ENCODE peak calls at places on chromosomes 12 and 14, in five cellular contexts. K, M, G, O and V are unnamed samples.
A peak's percentile ranks its signal among the peaks of the same experiment; 100 is the strongest.

GRCh38 chr12:104604995-104605675 is 148.4 kb downstream of the CHST11 start:
- DNase-seq in K (no peak), M (no peak), G (no peak), O (no peak), V (no peak)

GRCh38 chr14:96090441-96091148 is 51.4 kb downstream of the C14orf132 start:
- DNase-seq in K (no peak), M (no peak), G (no peak), O (no peak), V (no peak)

GRCh38 chr12:85016423-85016822 is 19.7 kb downstream of the TSPAN19 start:
- DNase-seq in K (no peak), M (peak; percentile 23), G (no peak), O (no peak), V (no peak)

GRCh38 chr12:114680498-114681148 is 3.4 kb downstream of the TBX3 start:
- DNase-seq in K (no peak), M (no peak), G (no peak), O (no peak), V (no peak)

GRCh38 chr14:55133416-55133815 is 4.4 kb downstream of the LGALS3 start:
- DNase-seq in K (no peak), M (no peak), G (no peak), O (no peak), V (no peak)

GRCh38 chr14:99808133-99808505 is 14.9 kb downstream of the EML1 start:
- DNase-seq in K (no peak), M (no peak), G (no peak), O (no peak), V (no peak)

GRCh38 chr12:113512568-113512967 is 40.9 kb upstream of the LHX5 start:
- DNase-seq in K (no peak), M (no peak), G (no peak), O (no peak), V (no peak)

GRCh38 chr12:57627504-57628279 is 5.3 kb downstream of the B4GALNT1 start:
- DNase-seq in K (no peak), M (no peak), G (no peak), O (no peak), V (no peak)

GRCh38 chr14:20400965-20401593 is 12.2 kb downstream of the TEP1 start:
- DNase-seq in K (no peak), M (peak; percentile 54), G (no peak), O (no peak), V (no peak)

GRCh38 chr14:90111895-90112534 is 50.2 kb downstream of the KCNK13 start:
- DNase-seq in K (no peak), M (peak; percentile 12), G (no peak), O (no peak), V (no peak)

GRCh38 chr12:94792690-94793089 is 142.3 kb upstream of the TMCC3 start:
- DNase-seq in K (no peak), M (no peak), G (no peak), O (no peak), V (peak; percentile 15)

GRCh38 chr14:55448146-55448614 is 7.8 kb upstream of the TBPL2 start:
- DNase-seq in K (no peak), M (no peak), G (no peak), O (no peak), V (peak; percentile 20)

GRCh38 chr14:53603994-53604393 is 352.6 kb downstream of the BMP4 start:
- DNase-seq in K (no peak), M (no peak), G (no peak), O (no peak), V (no peak)

GRCh38 chr12:124236651-124237050 is 58.2 kb upstream of the RFLNA start:
- DNase-seq in K (no peak), M (no peak), G (no peak), O (no peak), V (no peak)

GRCh38 chr12:107761502-107761904 is 566 bp upstream of the PRDM4 start:
- DNase-seq in K (no peak), M (no peak), G (no peak), O (no peak), V (peak; percentile 13)

GRCh38 chr12:72110814-72111615 is 161.2 kb upstream of the TRHDE start:
- DNase-seq in K (no peak), M (no peak), G (no peak), O (no peak), V (no peak)

GRCh38 chr14:102415671-102416070 is 52.9 kb downstream of the TECPR2 start:
- DNase-seq in K (no peak), M (no peak), G (no peak), O (no peak), V (no peak)

GRCh38 chr12:116880817-116881324 is 370 bp downstream of the HRK start:
- DNase-seq in K (no peak), M (peak; percentile 27), G (peak; percentile 38), O (no peak), V (peak; percentile 70)

GRCh38 chr12:50865266-50865665 is 22.5 kb downstream of the TMPRSS12 start:
- DNase-seq in K (no peak), M (no peak), G (no peak), O (no peak), V (no peak)

GRCh38 chr14:94494085-94494484 is 15.2 kb downstream of the SERPINA12 start:
- DNase-seq in K (no peak), M (no peak), G (no peak), O (no peak), V (no peak)

GRCh38 chr14:84468153-84468552 is 1061.8 kb upstream of the FLRT2 start:
- DNase-seq in K (no peak), M (no peak), G (no peak), O (no peak), V (no peak)
- TF ChIP-seq SUZ12 in K (no peak), M (no peak), G (no peak), O (no peak), V (no peak)

GRCh38 chr12:10740182-10740581 is 17.1 kb upstream of the YBX3 start:
- DNase-seq in K (peak; percentile 57), M (peak; percentile 58), G (no peak), O (no peak), V (no peak)

GRCh38 chr12:10736460-10736859 is 13.3 kb upstream of the YBX3 start:
- DNase-seq in K (no peak), M (no peak), G (no peak), O (no peak), V (no peak)

GRCh38 chr12:10739157-10740118 is 16.3 kb upstream of the YBX3 start:
- DNase-seq in K (no peak), M (no peak), G (no peak), O (no peak), V (no peak)

GRCh38 chr12:10737249-10737648 is 14.1 kb upstream of the YBX3 start:
- DNase-seq in K (no peak), M (no peak), G (no peak), O (no peak), V (no peak)

GRCh38 chr12:10741836-10742235 is 18.7 kb upstream of the YBX3 start:
- DNase-seq in K (no peak), M (no peak), G (no peak), O (no peak), V (no peak)
- TF ChIP-seq SUZ12 in K (no peak), M (no peak), G (no peak), O (no peak), V (no peak)

GRCh38 chr14:50333010-50333409 is 20.9 kb downstream of the DMAC2L start:
- DNase-seq in K (no peak), M (no peak), G (no peak), O (no peak), V (no peak)
- TF ChIP-seq SUZ12 in K (no peak), M (no peak), G (no peak), O (no peak), V (no peak)

GRCh38 chr14:100826371-100827139 is 637 bp downstream of the MEG3 start:
- DNase-seq in K (no peak), M (no peak), G (no peak), O (no peak), V (no peak)
- TF ChIP-seq SUZ12 in K (no peak), M (no peak), G (no peak), O (no peak), V (no peak)

GRCh38 chr14:68793734-68794129 is 865 bp upstream of the ZFP36L1 start:
- DNase-seq in K (no peak), M (no peak), G (no peak), O (no peak), V (no peak)
- TF ChIP-seq SUZ12 in K (no peak), M (no peak), G (no peak), O (no peak), V (no peak)

GRCh38 chr12:98701166-98701565 is 56.1 kb downstream of the APAF1 start:
- DNase-seq in K (no peak), M (no peak), G (no peak), O (no peak), V (no peak)
- TF ChIP-seq SUZ12 in K (no peak), M (no peak), G (no peak), O (no peak), V (no peak)

DNA sequence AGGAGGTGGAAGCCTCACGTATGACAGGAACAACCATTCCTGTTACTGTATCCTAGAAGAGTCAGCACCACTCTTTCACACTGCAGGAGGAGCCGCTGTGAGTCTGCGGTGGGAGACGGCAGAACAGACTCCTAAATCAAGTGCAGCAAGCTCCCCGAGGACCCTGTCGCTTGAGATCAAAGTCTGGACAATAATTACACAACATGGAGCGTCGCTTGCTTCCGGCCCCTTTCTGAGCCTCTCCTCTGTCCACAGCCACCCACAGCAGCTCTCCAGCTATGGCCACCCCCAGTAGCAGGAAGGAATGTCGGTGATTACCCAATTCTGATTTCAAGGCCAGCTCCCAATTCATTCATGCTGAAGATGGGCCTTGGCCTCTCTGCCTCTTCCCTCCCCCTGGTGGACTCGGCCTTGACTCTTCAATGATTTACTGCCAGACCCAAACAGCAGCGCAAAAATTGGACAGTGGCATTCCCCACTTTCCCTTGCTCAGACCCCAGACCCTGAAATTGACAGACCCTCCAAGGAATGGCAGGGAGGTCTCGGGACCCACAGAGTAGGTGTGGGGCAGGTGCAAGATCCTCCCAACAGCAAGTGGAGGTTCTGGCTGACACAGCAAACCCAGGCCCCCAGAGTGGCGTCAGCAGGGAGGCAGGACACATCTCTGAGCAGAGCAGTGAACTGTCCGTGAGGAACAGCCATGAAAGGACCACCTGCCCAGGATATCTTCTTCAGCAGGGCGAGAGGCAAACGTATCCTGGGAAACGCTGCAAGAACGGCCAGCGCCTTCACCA is 272.7 kb upstream of the DIO3 start:
- DNase-seq in K (no peak), M (peak; percentile 99), G (no peak), O (no peak), V (no peak)
- TF ChIP-seq SUZ12 in K (no peak), M (no peak), G (no peak), O (no peak), V (no peak)

DNA sequence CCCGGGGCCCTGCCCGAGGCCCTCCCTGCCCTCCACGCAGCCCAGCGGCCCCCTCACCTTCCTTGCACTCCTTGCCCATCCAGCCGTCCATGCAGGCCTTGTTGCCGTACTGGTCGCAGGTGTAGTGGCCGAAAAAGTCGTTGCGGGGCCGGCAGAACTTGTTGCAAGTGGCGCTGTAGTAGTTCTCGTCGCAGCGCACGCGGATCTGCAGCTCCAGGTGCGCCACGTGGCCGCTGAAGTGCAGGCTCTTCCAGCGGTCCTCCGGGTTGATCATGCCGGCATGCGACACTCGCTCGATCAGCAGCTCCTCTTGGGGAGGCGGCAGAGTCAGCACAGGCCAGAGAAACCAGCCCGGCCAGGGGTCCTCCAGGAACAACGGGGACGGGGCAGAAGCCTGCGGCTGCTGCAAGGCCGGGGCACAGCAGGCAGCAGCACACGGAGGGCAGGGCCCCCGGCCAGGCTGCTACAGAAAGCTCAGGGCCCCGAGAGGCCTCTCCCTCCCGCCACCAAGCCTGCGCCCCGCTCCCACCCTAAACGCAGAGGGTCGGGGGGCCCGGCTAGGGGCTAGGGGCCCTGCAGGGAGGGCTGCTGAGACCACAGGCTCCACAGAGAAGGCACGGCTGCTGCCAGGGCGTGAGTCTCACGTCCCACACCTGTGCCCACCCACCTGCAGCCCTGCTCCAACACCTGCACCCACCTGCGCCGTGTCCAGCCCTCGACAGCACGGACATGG is 12.7 kb downstream of the JAG2 start:
- DNase-seq in K (no peak), M (no peak), G (no peak), O (no peak), V (no peak)
- TF ChIP-seq SUZ12 in K (no peak), M (no peak), G (no peak), O (no peak), V (no peak)

GRCh38 chr12:109716092-109716479 is 2.5 kb downstream of the FAM222A start:
- DNase-seq in K (no peak), M (no peak), G (no peak), O (no peak), V (no peak)
- TF ChIP-seq SUZ12 in K (no peak), M (no peak), G (no peak), O (no peak), V (no peak)